ENCODE peak calls at places on chromosomes 2 and 18, in ten cellular contexts. M, Z, P, Y, H, N, S, D, X and K are unnamed samples.

GRCh38 chr2:149329068-149329467 is 1.3 kb upstream of the LYPD6 start:
- DNase-seq in P (no peak), D (peak), M (no peak), Z (no peak), S (no peak), Y (no peak), N (no peak), H (no peak), X (no peak), K (no peak)

GRCh38 chr2:10119601-10120157 is 2.9 kb upstream of the RRM2 start:
- DNase-seq in D (no peak), P (no peak), N (no peak), S (no peak), X (no peak), Z (no peak), Y (no peak), H (no peak), M (no peak), K (no peak)

GRCh38 chr2:106020821-106021316 is 173.2 kb downstream of the UXS1 start:
- DNase-seq in Y (no peak), M (no peak), X (no peak), P (peak), H (peak), S (no peak), Z (no peak), N (no peak), D (peak), K (no peak)

GRCh38 chr2:10157293-10157692 is 34.8 kb downstream of the RRM2 start:
- DNase-seq in X (no peak), Y (no peak), H (no peak), P (no peak), Z (no peak), D (no peak), N (no peak), S (no peak), M (no peak), K (no peak)

GRCh38 chr2:72367530-72368225 is 220.0 kb upstream of the CYP26B1 start:
- DNase-seq in S (peak), D (peak), M (peak), Z (peak), H (no peak), X (no peak), N (peak), P (peak), Y (peak), K (peak)

GRCh38 chr18:12657048-12657848 is 659 bp downstream of the SPIRE1 start:
- DNase-seq in X (no peak), Z (no peak), D (peak), N (peak), H (peak), P (peak), S (no peak), M (no peak), Y (no peak), K (no peak)

GRCh38 chr2:17518212-17519154 is at the start of gene RAD51AP2:
- DNase-seq in P (peak), Y (no peak), D (peak), M (peak), S (peak), N (peak), X (no peak), Z (peak), H (peak), K (peak)

GRCh38 chr2:76469066-76469465 is 758.4 kb upstream of the GCFC2 start:
- DNase-seq in Z (no peak), H (no peak), Y (no peak), P (no peak), M (no peak), D (no peak), N (no peak), X (no peak), S (no peak), K (no peak)

GRCh38 chr2:101124061-101124460 is 27.1 kb downstream of the TBC1D8 start:
- DNase-seq in Z (no peak), H (no peak), P (no peak), S (no peak), D (no peak), M (no peak), N (peak), X (no peak), Y (no peak), K (no peak)

GRCh38 chr2:120018549-120018948 is 5.7 kb downstream of the EPB41L5 start:
- DNase-seq in N (no peak), S (no peak), D (no peak), X (no peak), Y (no peak), Z (no peak), P (no peak), M (no peak), H (no peak), K (no peak)

GRCh38 chr2:28250006-28250405 is 142.7 kb upstream of the FOSL2 start:
- DNase-seq in P (no peak), H (no peak), N (peak), S (no peak), X (no peak), D (no peak), Y (peak), Z (no peak), M (peak), K (no peak)

GRCh38 chr2:104701471-104701911 is 152.4 kb upstream of the POU3F3 start:
- DNase-seq in S (no peak), P (no peak), Y (no peak), H (no peak), N (no peak), M (no peak), D (no peak), X (no peak), Z (no peak), K (peak)

GRCh38 chr2:230987137-230988020 is 8.5 kb upstream of the SPATA3 start:
- DNase-seq in D (peak), H (peak), S (peak), M (no peak), P (peak), Z (peak), X (peak), N (peak), Y (peak), K (peak)

GRCh38 chr2:201674298-201674697 is 24.1 kb downstream of the MPP4 start:
- DNase-seq in M (no peak), X (no peak), N (no peak), H (no peak), S (no peak), D (no peak), Z (no peak), Y (no peak), P (no peak), K (no peak)

GRCh38 chr2:199424160-199424559 is 33.6 kb downstream of the SATB2 start:
- DNase-seq in P (no peak), D (no peak), H (no peak), M (no peak), N (no peak), Y (no peak), S (no peak), X (no peak), Z (no peak), K (no peak)

GRCh38 chr2:240098349-240098748 is 37.8 kb downstream of the COPS9 start:
- DNase-seq in S (no peak), M (no peak), Y (no peak), P (no peak), N (no peak), Z (no peak), X (no peak), D (no peak), H (no peak), K (no peak)

GRCh38 chr2:47907097-47907781 is 941 bp upstream of the FBXO11 start:
- DNase-seq in Y (no peak), X (peak), D (peak), S (peak), N (peak), M (no peak), P (no peak), H (peak), Z (no peak), K (no peak)

GRCh38 chr18:78732273-78733210 is 247.1 kb upstream of the SALL3 start:
- DNase-seq in Y (no peak), Z (no peak), D (no peak), S (no peak), M (no peak), H (no peak), N (no peak), X (no peak), P (no peak), K (no peak)

GRCh38 chr18:44826418-44827259 is 146.0 kb downstream of the SETBP1 start:
- DNase-seq in S (peak), X (no peak), P (peak), Y (peak), N (peak), M (peak), H (no peak), D (peak), Z (peak), K (peak)

GRCh38 chr18:79798346-79798998 is 734 bp downstream of the KCNG2 start:
- DNase-seq in X (no peak), Z (peak), P (no peak), M (no peak), H (no peak), D (no peak), N (no peak), S (no peak), Y (no peak), K (no peak)

GRCh38 chr2:41932241-41933034 is 115.4 kb upstream of the PKDCC start:
- DNase-seq in S (peak), Z (no peak), P (peak), X (no peak), Y (peak), N (peak), H (no peak), D (peak), M (no peak), K (no peak)

GRCh38 chr2:36399050-36399449 is 43.5 kb downstream of the CRIM1 start:
- DNase-seq in D (no peak), M (no peak), N (no peak), X (no peak), P (no peak), H (no peak), S (no peak), Z (no peak), Y (no peak), K (no peak)

GRCh38 chr2:219037783-219038549 is 3.4 kb downstream of the CFAP65 start:
- DNase-seq in D (no peak), N (no peak), S (no peak), Y (no peak), Z (no peak), H (no peak), X (no peak), M (no peak), P (no peak), K (no peak)

GRCh38 chr2:20540587-20541304 is 93.9 kb downstream of the RHOB start:
- DNase-seq in H (no peak), S (no peak), Y (no peak), D (no peak), X (no peak), M (no peak), N (no peak), P (no peak), Z (no peak), K (no peak)

GRCh38 chr2:167653131-167653530 is 594.3 kb downstream of the STK39 start:
- DNase-seq in Y (no peak), S (no peak), N (no peak), H (no peak), M (no peak), X (no peak), P (no peak), Z (no peak), D (no peak), K (no peak)

GRCh38 chr18:75207298-75208054 is 1.5 kb downstream of the PTGR3 start:
- DNase-seq in X (peak), H (no peak), S (no peak), M (no peak), Y (no peak), D (peak), P (no peak), N (peak), Z (no peak), K (no peak)

DNA sequence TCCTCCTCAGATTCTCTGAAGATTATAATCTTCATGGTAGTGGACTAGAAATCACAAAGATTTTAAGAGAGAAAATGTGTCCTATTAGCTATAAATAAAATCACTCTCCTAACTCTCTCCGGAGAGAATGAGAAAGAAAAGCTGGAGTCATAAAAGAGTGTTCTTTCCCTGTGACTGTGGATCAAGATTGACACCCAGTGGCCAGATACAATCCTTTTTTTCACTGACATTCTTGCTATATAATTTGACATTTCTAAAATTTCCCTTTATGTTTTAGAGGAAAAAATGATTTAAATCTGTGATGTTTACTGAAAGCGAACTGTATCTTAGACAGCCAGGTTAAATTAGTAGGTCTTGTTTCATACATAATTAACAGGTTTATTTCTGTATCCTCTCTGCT is 35.4 kb upstream of the LRP2 start:
- DNase-seq in Z (no peak), Y (no peak), N (peak), S (no peak), M (no peak), H (no peak), P (no peak), X (no peak), D (no peak), K (no peak)
- TF ChIP-seq CTCF in Z (peak), Y (no peak), N (no peak), S (no peak), M (no peak), H (peak), P (no peak), X (no peak), D (no peak), K (peak)

GRCh38 chr2:6526093-6526824 is 339.4 kb downstream of the CMPK2 start:
- DNase-seq in Z (no peak), H (peak), M (no peak), Y (no peak), X (no peak), D (peak), N (no peak), S (no peak), P (no peak), K (no peak)
- TF ChIP-seq CTCF in Z (no peak), H (peak), M (no peak), Y (peak), X (no peak), D (peak), N (no peak), S (no peak), P (no peak), K (peak)

DNA sequence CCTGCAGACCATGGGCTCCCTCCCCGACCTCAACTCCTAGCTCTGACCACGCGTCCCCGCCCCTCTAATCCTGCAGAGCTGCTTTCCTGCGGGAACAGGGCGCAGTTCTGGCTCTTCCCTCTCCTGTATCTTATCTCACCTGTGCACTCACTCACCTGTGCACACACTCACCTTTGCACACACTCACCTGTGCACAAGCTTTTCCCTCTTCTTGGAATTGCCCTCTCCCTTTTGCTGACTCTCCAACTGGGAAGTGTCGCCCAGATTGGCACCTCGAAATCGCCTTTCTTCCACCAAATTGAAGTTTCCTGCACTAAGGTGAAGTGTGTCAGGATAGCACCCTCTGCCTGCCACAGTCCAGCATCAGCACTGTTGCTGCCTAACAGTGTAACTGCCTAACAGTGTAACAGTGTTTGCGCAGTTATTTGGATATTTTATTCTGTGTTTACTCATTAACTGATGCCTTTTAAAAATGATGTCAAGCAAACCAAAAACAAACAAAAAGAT is 585 bp upstream of the CMPK2 start:
- DNase-seq in D (peak), Y (no peak), X (peak), S (no peak), P (no peak), H (peak), Z (no peak), N (peak), M (no peak), K (no peak)
- TF ChIP-seq CTCF in D (peak), Y (peak), X (peak), S (no peak), P (peak), H (no peak), Z (no peak), N (peak), M (peak), K (peak)

DNA sequence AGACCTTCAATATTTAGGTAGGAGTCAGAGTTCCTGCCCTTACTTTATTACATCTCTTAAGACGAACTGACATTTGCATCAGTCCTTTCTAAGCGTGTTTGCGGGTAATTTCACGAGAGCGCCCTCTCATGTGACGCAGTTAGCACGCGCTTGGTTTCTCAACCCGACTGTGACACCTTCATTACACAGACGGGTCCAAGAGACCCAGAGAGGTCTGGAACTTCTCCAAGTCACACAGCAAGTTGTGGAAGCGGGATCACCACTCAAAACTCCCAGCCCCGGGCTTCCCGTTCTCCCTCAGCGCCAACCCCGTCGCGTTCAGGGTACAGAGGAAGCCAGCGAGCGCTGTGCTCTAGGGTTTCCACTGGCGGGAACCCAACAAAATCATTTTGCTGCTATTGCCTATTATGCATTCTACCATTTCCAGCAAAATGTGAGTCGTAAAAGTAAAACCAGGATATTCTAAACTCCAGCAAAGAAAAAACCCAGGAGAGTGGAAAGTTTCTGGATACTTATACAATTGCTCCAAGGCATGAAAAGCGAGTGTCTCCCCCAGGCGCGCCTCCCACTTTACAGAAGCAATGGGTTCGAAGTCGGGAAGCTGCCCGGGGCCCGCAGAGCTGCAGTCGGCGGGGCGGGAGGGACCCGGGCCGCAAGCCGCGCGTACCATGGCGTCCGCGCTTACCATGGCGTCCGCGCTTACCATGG is 583 bp downstream of the ENOSF1 start:
- DNase-seq in D (peak), Z (peak), S (peak), X (peak), Y (no peak), P (peak), M (peak), N (peak), H (peak), K (peak)
- TF ChIP-seq CTCF in D (no peak), Z (no peak), S (no peak), X (peak), Y (no peak), P (no peak), M (no peak), N (no peak), H (no peak), K (peak)